ENCODE peak calls at places on chromosomes 13 and 19, in seven cellular contexts. One of them, this sample, is unnamed.
A peak's percentile ranks its signal among the peaks of the same experiment; 100 is the strongest.

GRCh38 chr13:28704919-28705318 is 13.9 kb downstream of the SLC46A3 start:
- DNase-seq in breast epithelium: no peak
- DNase-seq in HCT116: no peak
- DNase-seq in sigmoid colon: no peak
- DNase-seq in K562: no peak
- DNase-seq in spleen: no peak
- DNase-seq in transverse colon: no peak
- DNase-seq in this sample: no peak

GRCh38 chr19:49491030-49491803 is 3.8 kb downstream of the RPL13A start:
- DNase-seq in breast epithelium: no peak
- DNase-seq in HCT116: no peak
- DNase-seq in sigmoid colon: no peak
- DNase-seq in K562: no peak
- DNase-seq in spleen: no peak
- DNase-seq in transverse colon: no peak
- DNase-seq in this sample: no peak

GRCh38 chr19:38451629-38452028 is 18.1 kb downstream of the RYR1 start:
- DNase-seq in breast epithelium: no peak
- DNase-seq in HCT116: no peak
- DNase-seq in sigmoid colon: no peak
- DNase-seq in K562: no peak
- DNase-seq in spleen: no peak
- DNase-seq in transverse colon: no peak
- DNase-seq in this sample: no peak

GRCh38 chr19:21020298-21021227 is at the start of gene ZNF430:
- DNase-seq in breast epithelium: peak; percentile 97
- DNase-seq in HCT116: peak; percentile 93
- DNase-seq in sigmoid colon: peak; percentile 96
- DNase-seq in K562: peak; percentile 97
- DNase-seq in spleen: peak; percentile 94
- DNase-seq in transverse colon: peak; percentile 95
- DNase-seq in this sample: peak; percentile 66

GRCh38 chr13:98173431-98173921 is 3.6 kb downstream of the RNF113B start:
- DNase-seq in breast epithelium: no peak
- DNase-seq in HCT116: peak; percentile 29
- DNase-seq in sigmoid colon: peak; percentile 70
- DNase-seq in K562: no peak
- DNase-seq in spleen: no peak
- DNase-seq in transverse colon: peak; percentile 15
- DNase-seq in this sample: no peak

GRCh38 chr19:28530406-28531035 is 682.4 kb downstream of the UQCRFS1 start:
- DNase-seq in breast epithelium: no peak
- DNase-seq in HCT116: no peak
- DNase-seq in sigmoid colon: no peak
- DNase-seq in K562: peak; percentile 53
- DNase-seq in spleen: no peak
- DNase-seq in transverse colon: no peak
- DNase-seq in this sample: no peak

GRCh38 chr13:104694397-104694796 is 1628.2 kb upstream of the SLC10A2 start:
- DNase-seq in breast epithelium: no peak
- DNase-seq in HCT116: no peak
- DNase-seq in sigmoid colon: no peak
- DNase-seq in K562: no peak
- DNase-seq in spleen: no peak
- DNase-seq in transverse colon: no peak
- DNase-seq in this sample: no peak

GRCh38 chr19:30593358-30593757 is 221.2 kb downstream of the ZNF536 start:
- DNase-seq in breast epithelium: peak; percentile 38
- DNase-seq in HCT116: no peak
- DNase-seq in sigmoid colon: peak; percentile 74
- DNase-seq in K562: no peak
- DNase-seq in spleen: no peak
- DNase-seq in transverse colon: peak; percentile 10
- DNase-seq in this sample: no peak

GRCh38 chr19:34474233-34474989 is 7.1 kb upstream of the WTIP start:
- DNase-seq in breast epithelium: no peak
- DNase-seq in HCT116: no peak
- DNase-seq in sigmoid colon: no peak
- DNase-seq in K562: no peak
- DNase-seq in spleen: no peak
- DNase-seq in transverse colon: no peak
- DNase-seq in this sample: no peak

GRCh38 chr13:113040597-113041292 is 64.8 kb upstream of the F7 start:
- DNase-seq in breast epithelium: no peak
- DNase-seq in HCT116: no peak
- DNase-seq in sigmoid colon: no peak
- DNase-seq in K562: no peak
- DNase-seq in spleen: no peak
- DNase-seq in transverse colon: no peak
- DNase-seq in this sample: no peak

GRCh38 chr13:75685239-75685697 is 49.1 kb downstream of the LMO7 start:
- DNase-seq in breast epithelium: peak; percentile 76
- DNase-seq in HCT116: no peak
- DNase-seq in sigmoid colon: no peak
- DNase-seq in K562: no peak
- DNase-seq in spleen: no peak
- DNase-seq in transverse colon: no peak
- DNase-seq in this sample: no peak

GRCh38 chr19:44003461-44004134 is 841 bp downstream of the ZNF230 start:
- DNase-seq in breast epithelium: no peak
- DNase-seq in HCT116: no peak
- DNase-seq in sigmoid colon: no peak
- DNase-seq in K562: peak; percentile 13
- DNase-seq in spleen: peak; percentile 72
- DNase-seq in transverse colon: peak; percentile 8
- DNase-seq in this sample: no peak

GRCh38 chr19:19107663-19108062 is 30.6 kb downstream of the TMEM161A start:
- DNase-seq in breast epithelium: no peak
- DNase-seq in HCT116: no peak
- DNase-seq in sigmoid colon: no peak
- DNase-seq in K562: no peak
- DNase-seq in spleen: no peak
- DNase-seq in transverse colon: no peak
- DNase-seq in this sample: no peak

GRCh38 chr19:18364826-18365528 is 21.0 kb upstream of the GDF15 start:
- DNase-seq in breast epithelium: peak; percentile 90
- DNase-seq in HCT116: peak; percentile 96
- DNase-seq in sigmoid colon: peak; percentile 87
- DNase-seq in K562: peak; percentile 95
- DNase-seq in spleen: no peak
- DNase-seq in transverse colon: peak; percentile 90
- DNase-seq in this sample: no peak

GRCh38 chr13:58876473-58876872 is 1244.9 kb downstream of the PCDH17 start:
- DNase-seq in breast epithelium: no peak
- DNase-seq in HCT116: no peak
- DNase-seq in sigmoid colon: no peak
- DNase-seq in K562: no peak
- DNase-seq in spleen: no peak
- DNase-seq in transverse colon: no peak
- DNase-seq in this sample: no peak

GRCh38 chr19:35213678-35214632 is 14.6 kb downstream of the FAM187B start:
- DNase-seq in breast epithelium: peak; percentile 74
- DNase-seq in HCT116: peak; percentile 87
- DNase-seq in sigmoid colon: peak; percentile 82
- DNase-seq in K562: peak; percentile 50
- DNase-seq in spleen: peak; percentile 90
- DNase-seq in transverse colon: peak; percentile 84
- DNase-seq in this sample: no peak

GRCh38 chr13:45584816-45585215 is 30.7 kb downstream of the ERICH6B start:
- DNase-seq in breast epithelium: no peak
- DNase-seq in HCT116: peak; percentile 16
- DNase-seq in sigmoid colon: no peak
- DNase-seq in K562: peak; percentile 15
- DNase-seq in spleen: no peak
- DNase-seq in transverse colon: no peak
- DNase-seq in this sample: no peak
- TF ChIP-seq POLR2AphosphoS5 in breast epithelium: no peak
- TF ChIP-seq POLR2AphosphoS5 in HCT116: no peak
- TF ChIP-seq POLR2AphosphoS5 in sigmoid colon: no peak
- TF ChIP-seq POLR2AphosphoS5 in K562: no peak
- TF ChIP-seq POLR2AphosphoS5 in spleen: no peak
- TF ChIP-seq POLR2AphosphoS5 in transverse colon: no peak
- TF ChIP-seq POLR2AphosphoS5 in this sample: no peak

DNA sequence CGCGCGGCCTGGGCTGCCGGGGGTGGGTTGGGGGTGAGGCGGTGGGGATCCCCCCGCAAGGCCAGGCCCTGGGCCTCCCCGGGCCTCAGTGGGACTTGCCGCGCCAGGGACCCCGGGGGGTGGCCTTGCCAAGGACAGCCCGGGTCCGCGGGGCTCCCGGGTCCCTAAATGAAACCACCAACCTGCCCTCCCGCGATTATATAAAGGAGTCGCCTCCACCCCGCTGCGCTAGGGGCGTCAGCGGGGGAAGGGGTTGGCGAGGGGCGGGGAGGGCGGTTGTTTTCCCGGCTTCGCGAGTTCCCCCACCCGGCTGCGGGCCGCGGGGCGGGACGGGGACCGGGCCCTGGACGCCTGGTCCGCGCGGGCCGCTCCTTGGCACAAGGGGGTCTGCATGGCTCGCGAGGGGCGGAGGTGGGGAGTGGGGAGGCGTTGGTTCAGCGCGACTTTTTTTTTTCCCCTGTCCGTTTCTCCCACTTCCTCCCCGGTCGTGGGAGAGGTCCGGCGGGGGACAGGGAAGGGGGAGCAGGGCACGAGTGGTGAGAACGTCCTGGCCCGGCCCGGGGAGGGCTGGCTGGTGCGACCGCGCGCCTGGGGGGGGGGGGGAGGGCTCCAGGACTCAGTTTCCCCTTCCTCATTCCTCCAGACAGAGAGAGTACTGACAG is 828 bp upstream of the ZBTB7A start:
- DNase-seq in breast epithelium: no peak
- DNase-seq in HCT116: no peak
- DNase-seq in sigmoid colon: no peak
- DNase-seq in K562: peak; percentile 69
- DNase-seq in spleen: peak; percentile 92
- DNase-seq in transverse colon: no peak
- DNase-seq in this sample: no peak
- TF ChIP-seq POLR2A in breast epithelium: no peak
- TF ChIP-seq POLR2A in HCT116: no peak
- TF ChIP-seq POLR2A in sigmoid colon: peak; percentile 10
- TF ChIP-seq POLR2A in K562: peak; percentile 25
- TF ChIP-seq POLR2A in spleen: peak; percentile 21
- TF ChIP-seq POLR2A in transverse colon: peak; percentile 60
- TF ChIP-seq POLR2A in this sample: no peak

GRCh38 chr19:4139614-4140236 is 13.7 kb upstream of the CREB3L3 start:
- DNase-seq in breast epithelium: peak; percentile 44
- DNase-seq in HCT116: peak; percentile 71
- DNase-seq in sigmoid colon: peak; percentile 82
- DNase-seq in K562: peak; percentile 86
- DNase-seq in spleen: peak; percentile 96
- DNase-seq in transverse colon: peak; percentile 94
- DNase-seq in this sample: peak; percentile 78

GRCh38 chr19:4136680-4137088 is 12.8 kb upstream of the MAP2K2 start:
- DNase-seq in breast epithelium: no peak
- DNase-seq in HCT116: no peak
- DNase-seq in sigmoid colon: no peak
- DNase-seq in K562: no peak
- DNase-seq in spleen: no peak
- DNase-seq in transverse colon: peak; percentile 56
- DNase-seq in this sample: no peak

GRCh38 chr19:4144666-4145261 is 8.7 kb upstream of the CREB3L3 start:
- DNase-seq in breast epithelium: no peak
- DNase-seq in HCT116: peak; percentile 82
- DNase-seq in sigmoid colon: no peak
- DNase-seq in K562: peak; percentile 60
- DNase-seq in spleen: no peak
- DNase-seq in transverse colon: peak; percentile 71
- DNase-seq in this sample: no peak

GRCh38 chr19:4138445-4138844 is 14.5 kb upstream of the MAP2K2 start:
- DNase-seq in breast epithelium: no peak
- DNase-seq in HCT116: no peak
- DNase-seq in sigmoid colon: no peak
- DNase-seq in K562: no peak
- DNase-seq in spleen: no peak
- DNase-seq in transverse colon: no peak
- DNase-seq in this sample: no peak

DNA sequence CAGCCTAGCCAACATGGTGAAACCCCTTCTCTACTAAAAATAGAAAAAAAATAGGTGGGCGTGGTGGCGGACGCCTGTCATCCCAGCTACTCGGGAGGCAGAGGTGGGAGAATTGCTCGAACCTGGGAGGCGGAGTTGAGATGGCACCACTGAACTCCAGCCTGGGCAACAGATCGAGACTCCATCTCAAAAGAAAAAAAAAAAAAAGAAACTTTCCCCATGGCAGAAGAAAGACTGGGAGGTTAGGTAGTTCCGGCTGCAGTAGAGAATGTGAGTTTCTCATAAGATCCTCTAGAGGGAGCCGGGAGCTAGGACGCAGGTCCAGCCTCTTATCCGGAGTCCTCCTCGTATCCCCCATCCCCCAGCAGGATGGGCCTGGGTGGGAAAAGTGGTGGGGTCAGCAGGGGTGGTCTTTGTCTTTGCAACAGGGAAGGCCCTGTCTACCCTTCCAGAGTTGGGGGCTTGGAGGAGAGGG is 13.2 kb upstream of the CREB3L3 start:
- DNase-seq in breast epithelium: no peak
- DNase-seq in HCT116: peak; percentile 79
- DNase-seq in sigmoid colon: no peak
- DNase-seq in K562: peak; percentile 81
- DNase-seq in spleen: peak; percentile 77
- DNase-seq in transverse colon: peak; percentile 56
- DNase-seq in this sample: peak; percentile 58
- TF ChIP-seq POLR2AphosphoS5 in breast epithelium: no peak
- TF ChIP-seq POLR2AphosphoS5 in HCT116: no peak
- TF ChIP-seq POLR2AphosphoS5 in sigmoid colon: no peak
- TF ChIP-seq POLR2AphosphoS5 in K562: no peak
- TF ChIP-seq POLR2AphosphoS5 in spleen: no peak
- TF ChIP-seq POLR2AphosphoS5 in transverse colon: peak; percentile 24
- TF ChIP-seq POLR2AphosphoS5 in this sample: no peak

DNA sequence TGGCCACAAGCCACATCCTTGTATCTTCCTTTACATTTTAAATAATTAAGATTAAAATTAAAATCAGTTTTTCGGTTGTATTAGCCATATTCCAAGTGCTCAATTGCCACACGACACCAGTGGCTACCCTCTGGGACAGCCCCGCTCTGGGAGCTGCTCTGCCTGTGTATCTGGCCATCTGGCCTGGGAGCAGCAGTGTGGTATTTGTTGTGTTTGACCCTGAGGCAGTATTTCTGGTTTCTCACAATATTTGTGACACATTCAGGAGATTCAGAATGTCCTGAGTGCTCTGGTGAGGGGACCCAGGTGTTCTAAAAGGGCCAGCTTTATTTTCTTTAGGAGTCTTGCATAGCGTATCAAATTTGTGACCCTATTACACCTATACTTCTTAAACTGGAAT is 179.0 kb downstream of the SUCLA2 start:
- DNase-seq in breast epithelium: no peak
- DNase-seq in HCT116: no peak
- DNase-seq in sigmoid colon: no peak
- DNase-seq in K562: no peak
- DNase-seq in spleen: no peak
- DNase-seq in transverse colon: no peak
- DNase-seq in this sample: no peak
- TF ChIP-seq POLR2A in breast epithelium: no peak
- TF ChIP-seq POLR2A in HCT116: no peak
- TF ChIP-seq POLR2A in sigmoid colon: no peak
- TF ChIP-seq POLR2A in K562: no peak
- TF ChIP-seq POLR2A in spleen: no peak
- TF ChIP-seq POLR2A in transverse colon: no peak
- TF ChIP-seq POLR2A in this sample: no peak

This sample was measured in GM12891.